ENCODE peak calls at places on chromosomes 11 and 22, in eight cellular contexts. One of them, this sample, is unnamed.

GRCh38 chr11:133041928-133042890 is 490.1 kb downstream of the OPCML start:
- DNase-seq in activated naive CD4-positive, alpha-beta T cell treated with Interleukin-2 at 50 U/mL for 16 hours: no peak
- DNase-seq in AG09309: no peak
- DNase-seq in CD4-positive, alpha-beta T cell: no peak
- DNase-seq in stimulated activated CD4-positive, alpha-beta T cell treated with anti-CD3 and anti-CD28 coated beads, Interleukin-1b, Interleukin-23, amount 100 ng/mL, for 48 hours: no peak
- DNase-seq in CD4-positive, alpha-beta memory T cell: no peak
- DNase-seq in stimulated activated naive CD8-positive, alpha-beta T cell treated with anti-CD3 and anti-CD28 coated beads, Interleukin-15, amount 100 ng/mL, for 72 hours: no peak
- DNase-seq in AG09319: no peak
- DNase-seq in this sample: no peak

GRCh38 chr11:91299980-91300379 is 924.6 kb upstream of the FAT3 start:
- DNase-seq in activated naive CD4-positive, alpha-beta T cell treated with Interleukin-2 at 50 U/mL for 16 hours: no peak
- DNase-seq in AG09309: no peak
- DNase-seq in CD4-positive, alpha-beta T cell: no peak
- DNase-seq in stimulated activated CD4-positive, alpha-beta T cell treated with anti-CD3 and anti-CD28 coated beads, Interleukin-1b, Interleukin-23, amount 100 ng/mL, for 48 hours: no peak
- DNase-seq in CD4-positive, alpha-beta memory T cell: no peak
- DNase-seq in stimulated activated naive CD8-positive, alpha-beta T cell treated with anti-CD3 and anti-CD28 coated beads, Interleukin-15, amount 100 ng/mL, for 72 hours: no peak
- DNase-seq in AG09319: no peak
- DNase-seq in this sample: no peak

GRCh38 chr11:44877908-44878459 is 72.7 kb downstream of the TP53I11 start:
- DNase-seq in activated naive CD4-positive, alpha-beta T cell treated with Interleukin-2 at 50 U/mL for 16 hours: no peak
- DNase-seq in AG09309: no peak
- DNase-seq in CD4-positive, alpha-beta T cell: no peak
- DNase-seq in stimulated activated CD4-positive, alpha-beta T cell treated with anti-CD3 and anti-CD28 coated beads, Interleukin-1b, Interleukin-23, amount 100 ng/mL, for 48 hours: no peak
- DNase-seq in CD4-positive, alpha-beta memory T cell: no peak
- DNase-seq in stimulated activated naive CD8-positive, alpha-beta T cell treated with anti-CD3 and anti-CD28 coated beads, Interleukin-15, amount 100 ng/mL, for 72 hours: no peak
- DNase-seq in AG09319: no peak
- DNase-seq in this sample: no peak

GRCh38 chr11:20596629-20597129 is 2.7 kb upstream of the SLC6A5 start:
- DNase-seq in activated naive CD4-positive, alpha-beta T cell treated with Interleukin-2 at 50 U/mL for 16 hours: no peak
- DNase-seq in AG09309: no peak
- DNase-seq in CD4-positive, alpha-beta T cell: no peak
- DNase-seq in stimulated activated CD4-positive, alpha-beta T cell treated with anti-CD3 and anti-CD28 coated beads, Interleukin-1b, Interleukin-23, amount 100 ng/mL, for 48 hours: no peak
- DNase-seq in CD4-positive, alpha-beta memory T cell: no peak
- DNase-seq in stimulated activated naive CD8-positive, alpha-beta T cell treated with anti-CD3 and anti-CD28 coated beads, Interleukin-15, amount 100 ng/mL, for 72 hours: no peak
- DNase-seq in AG09319: no peak
- DNase-seq in this sample: no peak

GRCh38 chr22:46797355-46797754 is 34.9 kb downstream of the TBC1D22A start:
- DNase-seq in activated naive CD4-positive, alpha-beta T cell treated with Interleukin-2 at 50 U/mL for 16 hours: no peak
- DNase-seq in AG09309: no peak
- DNase-seq in CD4-positive, alpha-beta T cell: no peak
- DNase-seq in stimulated activated CD4-positive, alpha-beta T cell treated with anti-CD3 and anti-CD28 coated beads, Interleukin-1b, Interleukin-23, amount 100 ng/mL, for 48 hours: no peak
- DNase-seq in CD4-positive, alpha-beta memory T cell: no peak
- DNase-seq in stimulated activated naive CD8-positive, alpha-beta T cell treated with anti-CD3 and anti-CD28 coated beads, Interleukin-15, amount 100 ng/mL, for 72 hours: no peak
- DNase-seq in AG09319: no peak
- DNase-seq in this sample: no peak

GRCh38 chr11:33227578-33228261 is 29.5 kb upstream of the HIPK3 start:
- DNase-seq in activated naive CD4-positive, alpha-beta T cell treated with Interleukin-2 at 50 U/mL for 16 hours: no peak
- DNase-seq in AG09309: peak
- DNase-seq in CD4-positive, alpha-beta T cell: no peak
- DNase-seq in stimulated activated CD4-positive, alpha-beta T cell treated with anti-CD3 and anti-CD28 coated beads, Interleukin-1b, Interleukin-23, amount 100 ng/mL, for 48 hours: no peak
- DNase-seq in CD4-positive, alpha-beta memory T cell: no peak
- DNase-seq in stimulated activated naive CD8-positive, alpha-beta T cell treated with anti-CD3 and anti-CD28 coated beads, Interleukin-15, amount 100 ng/mL, for 72 hours: no peak
- DNase-seq in AG09319: no peak
- DNase-seq in this sample: no peak

GRCh38 chr11:133924661-133925060 is 32.1 kb downstream of the IGSF9B start:
- DNase-seq in activated naive CD4-positive, alpha-beta T cell treated with Interleukin-2 at 50 U/mL for 16 hours: no peak
- DNase-seq in AG09309: no peak
- DNase-seq in CD4-positive, alpha-beta T cell: no peak
- DNase-seq in stimulated activated CD4-positive, alpha-beta T cell treated with anti-CD3 and anti-CD28 coated beads, Interleukin-1b, Interleukin-23, amount 100 ng/mL, for 48 hours: no peak
- DNase-seq in CD4-positive, alpha-beta memory T cell: no peak
- DNase-seq in stimulated activated naive CD8-positive, alpha-beta T cell treated with anti-CD3 and anti-CD28 coated beads, Interleukin-15, amount 100 ng/mL, for 72 hours: no peak
- DNase-seq in AG09319: no peak
- DNase-seq in this sample: no peak

GRCh38 chr11:64793271-64794160 is 9.5 kb downstream of the MAP4K2 start:
- DNase-seq in activated naive CD4-positive, alpha-beta T cell treated with Interleukin-2 at 50 U/mL for 16 hours: no peak
- DNase-seq in AG09309: no peak
- DNase-seq in CD4-positive, alpha-beta T cell: no peak
- DNase-seq in stimulated activated CD4-positive, alpha-beta T cell treated with anti-CD3 and anti-CD28 coated beads, Interleukin-1b, Interleukin-23, amount 100 ng/mL, for 48 hours: no peak
- DNase-seq in CD4-positive, alpha-beta memory T cell: no peak
- DNase-seq in stimulated activated naive CD8-positive, alpha-beta T cell treated with anti-CD3 and anti-CD28 coated beads, Interleukin-15, amount 100 ng/mL, for 72 hours: no peak
- DNase-seq in AG09319: no peak
- DNase-seq in this sample: no peak

GRCh38 chr22:36423461-36424404 is 36.0 kb upstream of the MYH9 start:
- DNase-seq in activated naive CD4-positive, alpha-beta T cell treated with Interleukin-2 at 50 U/mL for 16 hours: no peak
- DNase-seq in AG09309: no peak
- DNase-seq in CD4-positive, alpha-beta T cell: no peak
- DNase-seq in stimulated activated CD4-positive, alpha-beta T cell treated with anti-CD3 and anti-CD28 coated beads, Interleukin-1b, Interleukin-23, amount 100 ng/mL, for 48 hours: no peak
- DNase-seq in CD4-positive, alpha-beta memory T cell: no peak
- DNase-seq in stimulated activated naive CD8-positive, alpha-beta T cell treated with anti-CD3 and anti-CD28 coated beads, Interleukin-15, amount 100 ng/mL, for 72 hours: no peak
- DNase-seq in AG09319: peak
- DNase-seq in this sample: no peak

GRCh38 chr11:85096939-85097338 is 530.2 kb downstream of the DLG2 start:
- DNase-seq in activated naive CD4-positive, alpha-beta T cell treated with Interleukin-2 at 50 U/mL for 16 hours: no peak
- DNase-seq in AG09309: no peak
- DNase-seq in CD4-positive, alpha-beta T cell: no peak
- DNase-seq in stimulated activated CD4-positive, alpha-beta T cell treated with anti-CD3 and anti-CD28 coated beads, Interleukin-1b, Interleukin-23, amount 100 ng/mL, for 48 hours: no peak
- DNase-seq in CD4-positive, alpha-beta memory T cell: no peak
- DNase-seq in stimulated activated naive CD8-positive, alpha-beta T cell treated with anti-CD3 and anti-CD28 coated beads, Interleukin-15, amount 100 ng/mL, for 72 hours: no peak
- DNase-seq in AG09319: no peak
- DNase-seq in this sample: peak

GRCh38 chr11:111730031-111730430 is 36.2 kb downstream of the PPP2R1B start:
- DNase-seq in activated naive CD4-positive, alpha-beta T cell treated with Interleukin-2 at 50 U/mL for 16 hours: no peak
- DNase-seq in AG09309: no peak
- DNase-seq in CD4-positive, alpha-beta T cell: no peak
- DNase-seq in stimulated activated CD4-positive, alpha-beta T cell treated with anti-CD3 and anti-CD28 coated beads, Interleukin-1b, Interleukin-23, amount 100 ng/mL, for 48 hours: no peak
- DNase-seq in CD4-positive, alpha-beta memory T cell: no peak
- DNase-seq in stimulated activated naive CD8-positive, alpha-beta T cell treated with anti-CD3 and anti-CD28 coated beads, Interleukin-15, amount 100 ng/mL, for 72 hours: no peak
- DNase-seq in AG09319: no peak
- DNase-seq in this sample: no peak

GRCh38 chr11:66465371-66466224 is 1.1 kb upstream of the PELI3 start:
- DNase-seq in activated naive CD4-positive, alpha-beta T cell treated with Interleukin-2 at 50 U/mL for 16 hours: no peak
- DNase-seq in AG09309: no peak
- DNase-seq in CD4-positive, alpha-beta T cell: no peak
- DNase-seq in stimulated activated CD4-positive, alpha-beta T cell treated with anti-CD3 and anti-CD28 coated beads, Interleukin-1b, Interleukin-23, amount 100 ng/mL, for 48 hours: no peak
- DNase-seq in CD4-positive, alpha-beta memory T cell: no peak
- DNase-seq in stimulated activated naive CD8-positive, alpha-beta T cell treated with anti-CD3 and anti-CD28 coated beads, Interleukin-15, amount 100 ng/mL, for 72 hours: no peak
- DNase-seq in AG09319: no peak
- DNase-seq in this sample: no peak

GRCh38 chr11:70883973-70884688 is 368.2 kb downstream of the SHANK2 start:
- DNase-seq in activated naive CD4-positive, alpha-beta T cell treated with Interleukin-2 at 50 U/mL for 16 hours: no peak
- DNase-seq in AG09309: no peak
- DNase-seq in CD4-positive, alpha-beta T cell: no peak
- DNase-seq in stimulated activated CD4-positive, alpha-beta T cell treated with anti-CD3 and anti-CD28 coated beads, Interleukin-1b, Interleukin-23, amount 100 ng/mL, for 48 hours: no peak
- DNase-seq in CD4-positive, alpha-beta memory T cell: no peak
- DNase-seq in stimulated activated naive CD8-positive, alpha-beta T cell treated with anti-CD3 and anti-CD28 coated beads, Interleukin-15, amount 100 ng/mL, for 72 hours: no peak
- DNase-seq in AG09319: no peak
- DNase-seq in this sample: no peak

GRCh38 chr11:17790453-17790852 is 55.9 kb downstream of the KCNC1 start:
- DNase-seq in activated naive CD4-positive, alpha-beta T cell treated with Interleukin-2 at 50 U/mL for 16 hours: no peak
- DNase-seq in AG09309: no peak
- DNase-seq in CD4-positive, alpha-beta T cell: no peak
- DNase-seq in stimulated activated CD4-positive, alpha-beta T cell treated with anti-CD3 and anti-CD28 coated beads, Interleukin-1b, Interleukin-23, amount 100 ng/mL, for 48 hours: no peak
- DNase-seq in CD4-positive, alpha-beta memory T cell: no peak
- DNase-seq in stimulated activated naive CD8-positive, alpha-beta T cell treated with anti-CD3 and anti-CD28 coated beads, Interleukin-15, amount 100 ng/mL, for 72 hours: no peak
- DNase-seq in AG09319: no peak
- DNase-seq in this sample: no peak

This sample was measured in DND-41.